ENCODE peak calls at places on chromosomes 1 and 21, in seven cellular contexts. O is fibroblast of lung, F is HFF-Myc, R is cardiac fibroblast, C is brain microvascular endothelial cell, Z is AG10803, W is fibroblast of the aortic adventitia. D is an unnamed sample.

GRCh38 chr1:27816921-27817630 is 13.5 kb upstream of the PPP1R8 start:
- DNase-seq in O (peak; percentile 41), C (peak; percentile 77), F (no peak), R (peak; percentile 85), W (peak; percentile 91), Z (peak; percentile 91), D (peak; percentile 78)

GRCh38 chr1:94648225-94649007 is 106.9 kb upstream of the F3 start:
- DNase-seq in W (peak; percentile 98), C (peak; percentile 99), O (peak; percentile 100), F (peak; percentile 97), R (peak; percentile 98), Z (peak; percentile 99), D (peak; percentile 19)

GRCh38 chr21:29163381-29164115 is 33.1 kb downstream of the MAP3K7CL start:
- DNase-seq in O (no peak), W (peak; percentile 90), Z (peak; percentile 13), R (peak; percentile 69), F (no peak), C (no peak), D (peak; percentile 49)

GRCh38 chr1:100076319-100076718 is 56.4 kb downstream of the SASS6 start:
- DNase-seq in W (no peak), O (no peak), R (no peak), F (no peak), Z (no peak), C (no peak), D (no peak)

GRCh38 chr1:7538033-7538432 is 233.1 kb upstream of the VAMP3 start:
- DNase-seq in R (peak; percentile 42), Z (no peak), W (no peak), F (no peak), O (peak; percentile 65), C (peak; percentile 72), D (no peak)

GRCh38 chr1:112396668-112397025 is 633 bp downstream of the CTTNBP2NL start:
- DNase-seq in Z (peak; percentile 17), C (no peak), R (peak; percentile 39), O (peak; percentile 32), W (peak; percentile 33), F (no peak), D (peak; percentile 59)

GRCh38 chr21:16004523-16004922 is 274.7 kb downstream of the USP25 start:
- DNase-seq in W (no peak), R (no peak), C (no peak), O (no peak), F (no peak), Z (no peak), D (no peak)

GRCh38 chr1:228785366-228786085 is 50.2 kb downstream of the RHOU start:
- DNase-seq in Z (no peak), C (no peak), W (no peak), R (no peak), F (no peak), O (no peak), D (peak; percentile 10)

GRCh38 chr1:160085686-160086089 is 4.3 kb downstream of the KCNJ9 start:
- DNase-seq in C (peak; percentile 79), W (peak; percentile 77), O (peak; percentile 48), R (peak; percentile 77), F (no peak), Z (peak; percentile 64), D (peak; percentile 88)

GRCh38 chr1:150235436-150235851 is 468 bp downstream of the ANP32E start:
- DNase-seq in O (peak; percentile 12), Z (no peak), R (no peak), F (no peak), W (no peak), C (no peak), D (peak; percentile 62)

GRCh38 chr1:176705585-176705984 is 242.6 kb downstream of the PAPPA2 start:
- DNase-seq in O (no peak), C (no peak), R (no peak), Z (no peak), F (no peak), W (no peak), D (no peak)

GRCh38 chr1:13733705-13734104 is 33.7 kb downstream of the PRDM2 start:
- DNase-seq in W (no peak), Z (peak; percentile 81), F (no peak), R (peak; percentile 25), C (peak; percentile 22), O (no peak), D (no peak)

GRCh38 chr1:241715435-241715834 is 63.4 kb downstream of the WDR64 start:
- DNase-seq in O (no peak), Z (no peak), F (no peak), W (no peak), C (no peak), R (no peak), D (no peak)

GRCh38 chr1:190226006-190226405 is 251.7 kb downstream of the BRINP3 start:
- DNase-seq in C (no peak), O (no peak), W (no peak), F (no peak), Z (no peak), R (no peak), D (no peak)

GRCh38 chr1:192763243-192763642 is 45.6 kb upstream of the RGS2 start:
- DNase-seq in Z (peak; percentile 6), R (peak; percentile 26), O (peak; percentile 64), F (no peak), W (peak; percentile 56), C (no peak), D (peak; percentile 32)

GRCh38 chr21:19683492-19683891 is 1279.9 kb upstream of the TMPRSS15 start:
- DNase-seq in C (no peak), W (no peak), R (no peak), Z (no peak), O (no peak), F (no peak), D (no peak)

GRCh38 chr1:85604598-85604997 is 24.0 kb downstream of the CCN1 start:
- DNase-seq in Z (no peak), C (no peak), W (no peak), R (no peak), F (no peak), O (no peak), D (no peak)

GRCh38 chr21:26840912-26841311 is 4.3 kb downstream of the ADAMTS1 start:
- DNase-seq in C (peak; percentile 38), F (no peak), Z (peak; percentile 90), R (peak; percentile 82), O (peak; percentile 76), W (peak; percentile 91), D (peak; percentile 67)

GRCh38 chr1:94684690-94685089 is 135.5 kb upstream of the SLC44A3 start:
- DNase-seq in Z (no peak), F (no peak), O (no peak), R (no peak), C (no peak), W (no peak), D (no peak)

GRCh38 chr1:27554777-27555699 is 48.9 kb downstream of the AHDC1 start:
- DNase-seq in R (no peak), O (no peak), C (no peak), W (peak; percentile 61), F (no peak), Z (no peak), D (no peak)

DNA sequence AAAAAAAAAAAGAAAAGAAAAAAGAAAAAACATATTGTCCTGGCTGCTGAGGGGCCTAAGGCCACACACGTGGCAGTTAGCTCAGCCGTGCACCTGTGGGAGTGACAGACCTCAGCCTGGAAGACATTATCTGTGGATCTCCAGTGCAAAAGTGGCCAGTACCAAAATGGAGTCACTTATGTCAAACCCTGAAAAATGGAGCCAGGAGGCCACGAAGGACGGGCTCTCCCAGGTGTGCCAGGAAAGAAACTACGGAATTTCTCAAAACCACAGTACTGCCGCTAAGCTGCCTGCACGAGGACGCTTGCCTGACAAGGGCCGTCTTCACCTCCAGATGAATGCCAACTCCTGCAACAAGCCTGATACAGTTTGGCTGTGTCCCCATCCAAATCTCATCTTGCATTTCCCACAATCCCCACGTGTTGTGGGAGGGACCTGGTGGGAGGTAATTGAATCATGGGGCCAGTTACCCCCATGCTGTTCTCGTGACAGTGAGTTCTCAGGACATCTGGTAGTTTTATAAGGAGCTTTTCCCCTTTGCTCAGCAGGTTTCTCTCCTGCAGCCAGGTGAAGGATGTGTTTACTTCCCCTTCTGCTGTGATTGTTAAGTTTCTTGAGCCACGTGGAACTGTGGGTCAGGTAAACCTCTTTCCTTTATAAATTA is 5.3 kb upstream of the MIB2 start:
- DNase-seq in F (no peak), W (no peak), C (no peak), R (no peak), Z (no peak), O (no peak), D (no peak)
- H3K4me3 ChIP-seq in F (no peak overlapping the region), W (no peak overlapping the region), C (no peak overlapping the region), R (no peak overlapping the region), Z (no peak overlapping the region), O (no peak overlapping the region), D (no peak overlapping the region)

GRCh38 chr1:156656779-156657160 is 14.9 kb downstream of the BCAN start:
- DNase-seq in Z (no peak), C (no peak), R (no peak), O (no peak), F (no peak), W (no peak), D (no peak)
- H3K4me3 ChIP-seq in Z (peak overlapping the region; percentile 35), C (peak overlapping the region; percentile 15), R (no peak overlapping the region), O (peak overlapping the region; percentile 31), F (peak overlapping the region; percentile 17), W (peak overlapping the region; percentile 40), D (peak overlapping the region; percentile 45)

GRCh38 chr1:79043506-79043905 is 37.0 kb upstream of the ADGRL4 start:
- DNase-seq in W (peak; percentile 87), O (peak; percentile 75), R (peak; percentile 76), F (no peak), C (no peak), Z (peak; percentile 90), D (peak; percentile 87)

GRCh38 chr1:79042117-79042516 is 35.6 kb upstream of the ADGRL4 start:
- DNase-seq in O (peak; percentile 86), F (peak; percentile 30), W (peak; percentile 74), Z (peak; percentile 75), C (no peak), R (peak; percentile 85), D (peak; percentile 54)

GRCh38 chr1:79042539-79042938 is 36.0 kb upstream of the ADGRL4 start:
- DNase-seq in R (no peak), C (no peak), O (peak; percentile 2), F (no peak), Z (no peak), W (no peak), D (peak; percentile 6)

GRCh38 chr1:79041666-79042065 is 35.1 kb upstream of the ADGRL4 start:
- DNase-seq in R (peak; percentile 51), Z (peak; percentile 16), F (no peak), C (no peak), W (peak; percentile 16), O (peak; percentile 24), D (peak; percentile 9)

DNA sequence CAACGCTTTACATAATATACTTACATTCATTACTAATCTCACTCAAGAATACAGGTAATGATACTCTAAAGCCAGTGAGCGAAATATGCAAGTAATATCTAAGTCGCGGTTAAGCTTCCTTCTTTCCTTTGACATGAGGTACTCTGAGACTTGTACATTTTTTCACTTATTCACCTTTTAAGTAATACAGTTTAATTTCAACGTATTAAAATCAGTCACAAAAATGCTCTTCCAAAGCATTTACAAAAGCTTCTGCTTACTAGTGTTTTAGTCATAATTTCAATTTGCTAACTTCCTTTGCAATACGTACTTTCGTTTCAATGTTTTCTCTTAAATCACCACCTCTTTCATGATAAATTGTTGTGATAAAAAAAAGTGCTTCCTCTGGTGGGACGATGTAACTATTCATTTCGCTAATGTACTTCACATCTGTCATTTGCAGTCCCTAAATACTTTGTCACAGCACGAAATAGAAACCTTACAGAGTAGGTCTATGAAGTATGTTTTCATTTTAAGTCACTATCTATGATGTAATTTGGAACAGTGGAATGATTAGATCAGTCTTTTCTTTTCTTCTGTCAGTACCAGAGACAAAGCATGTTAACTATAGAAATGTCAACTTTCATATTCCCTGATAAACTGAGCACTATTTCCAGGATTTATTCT is 34.0 kb upstream of the ADGRL4 start:
- DNase-seq in O (peak; percentile 9), R (peak; percentile 57), Z (peak; percentile 6), F (no peak), W (peak; percentile 42), C (no peak), D (peak; percentile 32)
- H3K4me3 ChIP-seq in O (peak overlapping the region; percentile 51), R (no peak overlapping the region), Z (peak overlapping the region; percentile 47), F (no peak overlapping the region), W (peak overlapping the region; percentile 55), C (peak overlapping the region; percentile 36), D (peak overlapping the region; percentile 86)

GRCh38 chr1:167418397-167418796 is 99.9 kb downstream of the CD247 start:
- DNase-seq in C (no peak), W (no peak), R (peak; percentile 30), O (no peak), Z (no peak), F (no peak), D (no peak)
- H3K4me3 ChIP-seq in C (no peak overlapping the region), W (no peak overlapping the region), R (no peak overlapping the region), O (no peak overlapping the region), Z (no peak overlapping the region), F (no peak overlapping the region), D (no peak overlapping the region)

D was measured in adipocyte.